ENCODE peak calls at places on chromosomes 3 and 15, in ten cellular contexts. V, J, D, A, S, H, Z, N, P and F are unnamed samples.

GRCh38 chr15:101114146-101114545 is 137.7 kb downstream of the CHSY1 start:
- DNase-seq in S (no peak), J (no peak), D (no peak), N (no peak), Z (no peak), V (no peak), H (no peak), A (no peak), P (no peak), F (no peak)

GRCh38 chr3:112685435-112685834 is 44.5 kb upstream of the CCDC80 start:
- DNase-seq in P (no peak), S (no peak), A (no peak), N (no peak), V (no peak), J (no peak), Z (no peak), H (peak; percentile 96), D (no peak), F (no peak)

GRCh38 chr15:93048759-93049161 is 40.3 kb downstream of the RGMA start:
- DNase-seq in S (no peak), Z (no peak), N (no peak), V (no peak), H (no peak), D (no peak), J (peak; percentile 37), P (no peak), A (no peak), F (no peak)

GRCh38 chr3:127304121-127304744 is 16.4 kb upstream of the PRR20G start:
- DNase-seq in S (peak; percentile 17), J (peak; percentile 73), V (no peak), H (no peak), P (no peak), Z (no peak), A (peak; percentile 92), N (no peak), D (no peak), F (no peak)

GRCh38 chr3:168996622-168997021 is 666.9 kb downstream of the MECOM start:
- DNase-seq in Z (no peak), H (peak; percentile 34), D (no peak), P (no peak), N (no peak), S (no peak), J (no peak), V (no peak), A (no peak), F (peak; percentile 44)

GRCh38 chr15:69634860-69635259 is 182.2 kb downstream of the RPLP1 start:
- DNase-seq in N (no peak), V (no peak), A (no peak), P (no peak), H (no peak), S (no peak), Z (no peak), D (no peak), J (no peak), F (no peak)

GRCh38 chr15:40313531-40314398 is 6.0 kb upstream of the PLCB2 start:
- DNase-seq in N (peak; percentile 52), S (no peak), J (peak; percentile 91), Z (no peak), D (peak; percentile 64), P (no peak), V (no peak), H (no peak), A (no peak), F (peak; percentile 25)

GRCh38 chr15:69013726-69014406 is 629 bp upstream of the NOX5 start:
- DNase-seq in H (no peak), J (no peak), N (no peak), P (no peak), S (no peak), Z (peak; percentile 2), D (no peak), A (no peak), V (no peak), F (no peak)

GRCh38 chr15:38084289-38084688 is 149.8 kb downstream of the TMCO5A start:
- DNase-seq in P (no peak), J (no peak), H (peak; percentile 48), Z (no peak), A (no peak), D (peak; percentile 62), N (no peak), V (no peak), S (no peak), F (no peak)

GRCh38 chr15:99427668-99428361 is 138.0 kb upstream of the MEF2A start:
- DNase-seq in N (peak; percentile 4), J (peak; percentile 3), V (no peak), H (no peak), D (no peak), A (no peak), P (peak; percentile 8), Z (no peak), S (no peak), F (no peak)

GRCh38 chr3:133838296-133838789 is 32.7 kb downstream of the SRPRB start:
- DNase-seq in Z (no peak), S (no peak), N (no peak), A (no peak), V (no peak), P (no peak), J (no peak), D (no peak), H (no peak), F (no peak)

GRCh38 chr15:70469651-70470555 is 293.5 kb downstream of the UACA start:
- DNase-seq in J (no peak), Z (no peak), V (no peak), H (no peak), A (no peak), N (no peak), S (no peak), D (no peak), P (no peak), F (no peak)

GRCh38 chr15:36414670-36415069 is 164.8 kb upstream of the CDIN1 start:
- DNase-seq in N (no peak), P (no peak), S (no peak), Z (no peak), J (no peak), V (no peak), A (no peak), D (no peak), H (peak; percentile 17), F (no peak)

GRCh38 chr3:12810013-12810780 is 13.7 kb downstream of the CAND2 start:
- DNase-seq in N (peak; percentile 96), J (peak; percentile 98), S (peak; percentile 90), D (peak; percentile 87), H (peak; percentile 81), P (peak; percentile 98), A (peak; percentile 78), Z (peak; percentile 99), V (peak; percentile 92), F (peak; percentile 96)
- TF ChIP-seq POLR2A in N (peak; percentile 77), J (peak; percentile 60), S (peak; percentile 85), D (no peak), H (no peak), P (peak; percentile 47), A (peak; percentile 52), Z (peak; percentile 55), V (peak; percentile 69), F (peak; percentile 44)

GRCh38 chr15:63501256-63502089 is 2.9 kb upstream of the USP3 start:
- DNase-seq in H (peak; percentile 97), N (peak; percentile 87), P (peak; percentile 87), Z (no peak), D (no peak), A (no peak), J (peak; percentile 87), S (peak; percentile 88), V (no peak), F (no peak)
- TF ChIP-seq POLR2A in H (no peak), N (no peak), P (peak; percentile 33), Z (no peak), D (no peak), A (no peak), J (no peak), S (peak; percentile 31), V (no peak), F (no peak)

GRCh38 chr3:197734667-197735318 is 1.9 kb downstream of the RUBCN start:
- DNase-seq in S (no peak), V (no peak), P (no peak), H (no peak), N (no peak), A (no peak), D (peak; percentile 51), Z (no peak), J (no peak), F (no peak)

GRCh38 chr3:197737749-197738462 is 1.2 kb upstream of the RUBCN start:
- DNase-seq in S (no peak), D (no peak), P (no peak), A (no peak), N (no peak), J (no peak), Z (no peak), H (no peak), V (no peak), F (no peak)

GRCh38 chr3:197737319-197737649 is 580 bp upstream of the RUBCN start:
- DNase-seq in J (peak; percentile 17), A (no peak), S (no peak), P (no peak), V (no peak), D (no peak), N (no peak), H (no peak), Z (no peak), F (no peak)

GRCh38 chr3:197736010-197736490 is 654 bp downstream of the RUBCN start:
- DNase-seq in H (no peak), S (peak; percentile 31), P (no peak), J (peak; percentile 19), D (peak; percentile 28), N (no peak), V (peak; percentile 46), A (no peak), Z (peak; percentile 50), F (peak; percentile 44)

GRCh38 chr3:197736491-197737318 is at the start of gene RUBCN:
- DNase-seq in P (peak; percentile 92), H (peak; percentile 92), D (peak; percentile 97), A (peak; percentile 85), Z (peak; percentile 94), V (peak; percentile 98), S (peak; percentile 79), J (peak; percentile 94), N (peak; percentile 96), F (peak; percentile 94)
- TF ChIP-seq POLR2A in P (peak; percentile 66), H (peak; percentile 60), D (peak; percentile 84), A (peak; percentile 90), Z (peak; percentile 67), V (peak; percentile 49), S (peak; percentile 30), J (peak; percentile 66), N (peak; percentile 85), F (peak; percentile 51)

GRCh38 chr15:83090465-83090864 is 17.0 kb upstream of the TM6SF1 start:
- DNase-seq in N (no peak), A (no peak), H (no peak), D (no peak), J (no peak), P (no peak), V (no peak), S (no peak), Z (no peak), F (no peak)

GRCh38 chr15:83087535-83087934 is 19.9 kb upstream of the TM6SF1 start:
- DNase-seq in J (no peak), P (no peak), N (no peak), S (no peak), H (no peak), V (no peak), D (no peak), A (no peak), Z (no peak), F (no peak)

GRCh38 chr15:83094592-83094991 is 12.9 kb upstream of the TM6SF1 start:
- DNase-seq in N (no peak), P (no peak), A (no peak), V (no peak), D (no peak), S (no peak), Z (no peak), H (no peak), J (no peak), F (no peak)

GRCh38 chr15:83088876-83089275 is 18.6 kb upstream of the TM6SF1 start:
- DNase-seq in H (no peak), Z (no peak), N (no peak), D (no peak), S (no peak), J (no peak), P (no peak), V (no peak), A (no peak), F (no peak)

GRCh38 chr15:83092309-83092976 is 15.0 kb upstream of the TM6SF1 start:
- DNase-seq in P (no peak), H (peak; percentile 77), A (no peak), S (no peak), Z (no peak), N (peak; percentile 46), V (no peak), D (peak; percentile 61), J (no peak), F (peak; percentile 89)
- TF ChIP-seq POLR2A in P (no peak), H (no peak), A (no peak), S (no peak), Z (no peak), N (peak; percentile 41), V (no peak), D (no peak), J (peak; percentile 18), F (peak; percentile 91)